ENCODE peak calls at places on chromosomes 3 and 15, in six cellular contexts. J is GM12891, L is HepG2, U is K562, I is GM12878, N is H1. W is an unnamed sample.
A peak's percentile ranks its signal among the peaks of the same experiment; 100 is the strongest.

GRCh38 chr3:51722362-51722761 is 15.5 kb downstream of the GRM2 start:
- DNase-seq in J (no peak), L (no peak), U (no peak), I (no peak), N (no peak), W (no peak)

GRCh38 chr15:24956131-24956838 is 1.5 kb downstream of the SNRPN start:
- DNase-seq in J (peak; percentile 30), L (peak; percentile 59), U (no peak), I (peak; percentile 57), N (peak; percentile 39), W (peak; percentile 29)

GRCh38 chr3:33240261-33240660 is 21.7 kb upstream of the SUSD5 start:
- DNase-seq in J (no peak), L (no peak), U (no peak), I (no peak), N (no peak), W (no peak)

GRCh38 chr3:76024640-76025039 is 239.3 kb upstream of the ZNF717 start:
- DNase-seq in J (no peak), L (peak; percentile 3), U (no peak), I (no peak), N (no peak), W (no peak)

GRCh38 chr3:4332574-4332973 is 29.4 kb downstream of the SETMAR start:
- DNase-seq in J (no peak), L (no peak), U (no peak), I (no peak), N (no peak), W (no peak)

GRCh38 chr15:94029495-94029894 is 201.9 kb upstream of the MCTP2 start:
- DNase-seq in J (no peak), L (no peak), U (no peak), I (no peak), N (no peak), W (no peak)

GRCh38 chr3:79018671-79019136 is 749.1 kb downstream of the ROBO1 start:
- DNase-seq in J (no peak), L (peak; percentile 16), U (no peak), I (no peak), N (no peak), W (no peak)

GRCh38 chr3:150407818-150408231 is 273 bp upstream of the TSC22D2 start:
- DNase-seq in J (no peak), L (no peak), U (peak; percentile 91), I (no peak), N (no peak), W (no peak)

GRCh38 chr15:73078722-73079121 is 26.5 kb downstream of the NEO1 start:
- DNase-seq in J (no peak), L (peak; percentile 73), U (no peak), I (no peak), N (no peak), W (no peak)

GRCh38 chr3:129121016-129121791 is 400 bp downstream of the RAB43 start:
- DNase-seq in J (no peak), L (no peak), U (no peak), I (no peak), N (no peak), W (no peak)

GRCh38 chr3:12975748-12976522 is 97.3 kb downstream of the IQSEC1 start:
- DNase-seq in J (no peak), L (no peak), U (no peak), I (no peak), N (no peak), W (no peak)

GRCh38 chr15:48352474-48353072 is 21.3 kb downstream of the DUT start:
- DNase-seq in J (peak; percentile 32), L (peak; percentile 72), U (peak; percentile 63), I (no peak), N (peak; percentile 19), W (no peak)

GRCh38 chr3:109131276-109131675 is 5.2 kb upstream of the C3orf85 start:
- DNase-seq in J (no peak), L (no peak), U (no peak), I (no peak), N (no peak), W (no peak)

GRCh38 chr15:50880651-50881114 is 27.8 kb upstream of the AP4E1 start:
- DNase-seq in J (no peak), L (no peak), U (no peak), I (peak; percentile 54), N (no peak), W (no peak)

GRCh38 chr3:37700849-37701248 is 160.8 kb upstream of the CTDSPL start:
- DNase-seq in J (no peak), L (no peak), U (no peak), I (no peak), N (no peak), W (no peak)

GRCh38 chr3:123143669-123144411 is 57.9 kb upstream of the SEC22A start:
- DNase-seq in J (no peak), L (peak; percentile 58), U (no peak), I (no peak), N (peak; percentile 38), W (no peak)

GRCh38 chr15:77499087-77499765 is 78.5 kb downstream of the HMG20A start:
- DNase-seq in J (no peak), L (no peak), U (no peak), I (no peak), N (no peak), W (no peak)

GRCh38 chr3:120432105-120432860 is 18.5 kb downstream of the FSTL1 start:
- DNase-seq in J (no peak), L (no peak), U (peak; percentile 15), I (no peak), N (peak; percentile 60), W (no peak)

GRCh38 chr15:68603951-68604350 is 25.2 kb downstream of the CORO2B start:
- DNase-seq in J (no peak), L (no peak), U (no peak), I (no peak), N (no peak), W (no peak)

GRCh38 chr3:157572559-157573270 is 69.5 kb upstream of the VEPH1 start:
- DNase-seq in J (peak; percentile 5), L (peak; percentile 34), U (peak; percentile 68), I (no peak), N (no peak), W (peak; percentile 14)

GRCh38 chr15:55535436-55535835 is 27.4 kb upstream of the DNAAF4 start:
- DNase-seq in J (no peak), L (no peak), U (no peak), I (no peak), N (no peak), W (no peak)

GRCh38 chr3:124787490-124788195 is 57.4 kb downstream of the UMPS start:
- DNase-seq in J (no peak), L (no peak), U (no peak), I (no peak), N (no peak), W (no peak)

GRCh38 chr3:186236357-186237020 is 125.5 kb downstream of the DGKG start:
- DNase-seq in J (no peak), L (no peak), U (no peak), I (no peak), N (no peak), W (no peak)

GRCh38 chr3:29932662-29933316 is 651.9 kb downstream of the RBMS3 start:
- DNase-seq in J (no peak), L (no peak), U (no peak), I (no peak), N (no peak), W (no peak)

GRCh38 chr3:178475062-178475461 is 61.2 kb upstream of the KCNMB2 start:
- DNase-seq in J (no peak), L (no peak), U (no peak), I (no peak), N (no peak), W (no peak)

GRCh38 chr3:40803311-40803710 is 278.6 kb downstream of the ZNF621 start:
- DNase-seq in J (no peak), L (no peak), U (no peak), I (no peak), N (no peak), W (no peak)

DNA sequence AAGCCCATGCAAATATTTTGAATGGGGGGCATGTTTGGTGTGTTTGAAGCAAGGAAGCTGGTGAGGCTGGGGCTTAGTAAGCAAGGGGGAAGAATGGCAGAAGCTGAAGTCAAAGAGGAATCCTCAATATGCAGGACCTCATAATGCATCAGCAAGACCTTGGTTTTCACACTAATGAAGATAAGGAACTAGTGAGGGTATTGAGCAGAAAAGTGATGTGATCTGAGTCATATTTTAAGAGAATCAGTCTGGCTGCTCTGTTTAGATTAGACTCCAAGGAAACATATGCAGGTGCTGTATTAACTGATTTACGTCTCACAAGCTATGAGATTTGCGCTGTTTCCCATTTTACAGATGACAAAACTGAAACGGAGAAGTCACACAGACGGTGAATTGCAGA is 64.6 kb downstream of the COL8A1 start:
- DNase-seq in J (no peak), L (no peak), U (no peak), I (no peak), N (no peak), W (no peak)
- TF ChIP-seq TAF1 in J (no peak), L (no peak), U (no peak), I (no peak), N (no peak), W (no peak)

GRCh38 chr3:168977696-168978374 is 685.7 kb downstream of the MECOM start:
- DNase-seq in J (no peak), L (no peak), U (no peak), I (no peak), N (no peak), W (no peak)
- TF ChIP-seq POLR2AphosphoS5 in J (no peak), L (no peak), U (no peak), I (no peak), N (no peak), W (no peak)

GRCh38 chr3:49718419-49719213 is 868 bp downstream of the AMIGO3 start:
- DNase-seq in J (no peak), L (no peak), U (no peak), I (no peak), N (peak; percentile 23), W (no peak)

GRCh38 chr3:49717539-49718418 is 1.7 kb downstream of the AMIGO3 start:
- DNase-seq in J (no peak), L (no peak), U (no peak), I (no peak), N (no peak), W (no peak)

GRCh38 chr3:49721165-49721860 is 1.8 kb upstream of the AMIGO3 start:
- DNase-seq in J (no peak), L (no peak), U (no peak), I (no peak), N (no peak), W (no peak)

GRCh38 chr3:49720383-49721164 is 1.1 kb upstream of the AMIGO3 start:
- DNase-seq in J (no peak), L (no peak), U (no peak), I (no peak), N (no peak), W (no peak)

DNA sequence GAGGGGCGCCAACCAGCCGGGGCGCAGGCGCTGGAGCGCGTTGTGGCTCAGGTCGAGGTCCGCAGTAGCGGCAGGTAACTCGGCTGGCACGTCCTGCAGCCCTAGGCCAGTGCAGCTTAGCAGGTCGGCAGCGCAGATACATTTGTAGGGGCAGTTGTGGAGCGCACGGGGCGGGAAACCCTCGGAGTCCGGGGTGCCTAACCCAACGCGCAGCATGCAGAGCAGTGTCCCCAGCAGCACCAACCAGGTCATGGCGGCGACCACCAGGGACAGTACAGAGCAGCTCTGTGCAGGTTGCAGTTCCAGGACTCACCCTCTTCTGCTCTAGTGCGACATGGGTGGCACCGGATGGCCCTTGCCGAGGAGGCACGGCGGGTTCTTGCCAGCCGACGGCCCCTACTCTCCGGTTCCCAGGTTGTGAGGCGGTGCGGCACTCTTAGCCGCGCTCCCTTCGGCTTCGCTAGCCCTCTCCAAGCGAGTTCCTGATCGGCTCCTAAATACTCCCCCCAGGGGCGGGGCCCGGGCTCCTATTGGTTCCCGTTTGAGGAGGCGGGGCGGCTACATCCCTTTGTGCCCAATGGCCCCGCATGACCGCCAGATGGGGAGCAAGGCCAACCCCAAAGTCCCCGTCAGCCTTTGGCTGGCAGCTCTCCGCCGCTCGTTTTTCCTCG is at the start of gene AMIGO3:
- DNase-seq in J (peak; percentile 96), L (no peak), U (peak; percentile 61), I (peak; percentile 40), N (peak; percentile 86), W (peak; percentile 97)
- TF ChIP-seq POLR2A in J (peak; percentile 78), L (no peak), U (no peak), I (peak; percentile 75), N (peak; percentile 95), W (peak; percentile 73)

GRCh38 chr3:175308105-175308504 is 449.0 kb downstream of the NAALADL2 start:
- DNase-seq in J (no peak), L (no peak), U (no peak), I (no peak), N (no peak), W (no peak)
- TF ChIP-seq TAF1 in J (no peak), L (no peak), U (no peak), I (no peak), N (no peak), W (no peak)

W was measured in GM12892.